ENCODE peak calls at places on chromosomes 4 and X, in six cellular contexts. E is astrocyte of the cerebellum, G is posterior vena cava, K is HTR-8/SVneo, Z is NCI-H1092, V is ecto neural progenitor cell. H is an unnamed sample.

GRCh38 chr4:147683172-147683571 is 791 bp downstream of the PRMT9 start:
- DNase-seq in Z (no peak), E (no peak), V (no peak), K (no peak), G (no peak), H (no peak)

GRCh38 chr4:172596206-172596605 is 572.4 kb upstream of the GALNT7 start:
- DNase-seq in K (no peak), G (no peak), E (no peak), V (no peak), Z (no peak), H (no peak)

GRCh38 chrX:118520206-118520857 is 24.7 kb downstream of the DOCK11 start:
- DNase-seq in V (no peak), E (peak), K (no peak), Z (no peak), G (no peak), H (no peak)

GRCh38 chr4:25943312-25943711 is 29.3 kb downstream of the SMIM20 start:
- DNase-seq in G (no peak), E (no peak), K (no peak), V (no peak), Z (no peak), H (no peak)

GRCh38 chr4:120893314-120893713 is 29.2 kb downstream of the PRDM5 start:
- DNase-seq in Z (no peak), G (no peak), V (no peak), K (no peak), E (no peak), H (no peak)

GRCh38 chrX:13939741-13940597 is 89.7 kb downstream of the GEMIN8 start:
- DNase-seq in K (no peak), Z (no peak), G (no peak), V (no peak), E (no peak), H (peak)

GRCh38 chr4:88630756-88631155 is 38.5 kb downstream of the HERC3 start:
- DNase-seq in V (no peak), E (no peak), K (peak), G (no peak), Z (no peak), H (no peak)

GRCh38 chr4:25370242-25370641 is 6.8 kb upstream of the ANAPC4 start:
- DNase-seq in E (no peak), K (no peak), V (no peak), G (no peak), Z (no peak), H (peak)

GRCh38 chr4:157992038-157992706 is 180.7 kb downstream of the GASK1B start:
- DNase-seq in G (no peak), Z (peak), E (peak), V (no peak), K (peak), H (peak)

GRCh38 chr4:171025776-171026175 is 787.4 kb upstream of the GALNTL6 start:
- DNase-seq in E (no peak), V (no peak), K (peak), Z (no peak), G (no peak), H (no peak)

GRCh38 chr4:113436360-113436759 is 325.2 kb downstream of the CAMK2D start:
- DNase-seq in K (no peak), E (peak), Z (no peak), G (no peak), V (no peak), H (no peak)

GRCh38 chrX:35445912-35446311 is 352.2 kb upstream of the MAGEB16 start:
- DNase-seq in G (no peak), E (no peak), V (no peak), Z (no peak), K (no peak), H (no peak)

GRCh38 chr4:183610613-183611012 is 48.4 kb downstream of the RWDD4 start:
- DNase-seq in Z (no peak), G (no peak), E (no peak), K (no peak), V (no peak), H (no peak)

GRCh38 chr4:36712013-36712412 is 430.6 kb downstream of the DTHD1 start:
- DNase-seq in K (no peak), V (no peak), E (peak), G (no peak), Z (no peak), H (no peak)

GRCh38 chrX:17689971-17690409 is 47.3 kb upstream of the SCML1 start:
- DNase-seq in K (peak), G (no peak), Z (peak), E (peak), V (peak), H (peak)

GRCh38 chr4:54539500-54540029 is 118.2 kb upstream of the KIT start:
- DNase-seq in K (no peak), V (peak), E (no peak), G (peak), Z (peak), H (peak)

GRCh38 chr4:24896977-24897376 is 15.9 kb downstream of the CCDC149 start:
- DNase-seq in E (no peak), K (no peak), Z (no peak), G (no peak), V (no peak), H (no peak)

GRCh38 chr4:87679449-87680169 is 29.5 kb downstream of the DMP1 start:
- DNase-seq in Z (peak), G (no peak), E (peak), V (peak), K (peak), H (peak)

GRCh38 chr4:85715996-85716737 is 241.2 kb downstream of the ARHGAP24 start:
- DNase-seq in K (no peak), G (no peak), Z (no peak), E (no peak), V (no peak), H (no peak)

GRCh38 chrX:66030505-66031317 is 9.2 kb downstream of the VSIG4 start:
- DNase-seq in G (no peak), E (no peak), V (no peak), Z (no peak), K (no peak), H (no peak)

GRCh38 chr4:89108068-89108467 is 3.3 kb upstream of the TIGD2 start:
- DNase-seq in V (no peak), E (no peak), Z (no peak), G (no peak), K (no peak), H (no peak)

GRCh38 chr4:185786422-185786821 is 25.6 kb downstream of the SORBS2 start:
- DNase-seq in V (no peak), E (no peak), K (no peak), Z (no peak), G (no peak), H (no peak)

GRCh38 chrX:113287761-113288160 is 447.1 kb upstream of the AMOT start:
- DNase-seq in G (no peak), Z (no peak), V (no peak), E (no peak), K (no peak), H (no peak)

GRCh38 chr4:161936625-161937133 is 227.1 kb downstream of the FSTL5 start:
- DNase-seq in E (peak), Z (no peak), K (peak), G (no peak), V (no peak), H (no peak)

GRCh38 chr4:111230265-111230664 is 607.4 kb upstream of the PITX2 start:
- DNase-seq in E (no peak), V (no peak), K (no peak), G (no peak), Z (no peak), H (no peak)

GRCh38 chr4:54063224-54063623 is 1.2 kb downstream of the CHIC2 start:
- DNase-seq in K (no peak), E (no peak), V (no peak), G (no peak), Z (no peak), H (no peak)